ENCODE peak calls at places on chromosomes 2 and 18, in six cellular contexts. Q, H, M, R, Y and L are unnamed samples.

GRCh38 chr2:45241061-45241561 is 231.9 kb upstream of the SIX2 start:
- DNase-seq in Y (no peak), Q (no peak), R (peak), M (no peak), H (peak), L (peak)

GRCh38 chr2:38492042-38492615 is 110.6 kb downstream of the HNRNPLL start:
- DNase-seq in R (no peak), Y (no peak), Q (no peak), M (no peak), H (no peak), L (no peak)

GRCh38 chr2:70977605-70978205 is 725 bp upstream of the ANKRD53 start:
- DNase-seq in H (peak), Q (no peak), R (peak), M (no peak), Y (no peak), L (no peak)

GRCh38 chr2:10700078-10700803 is 10.5 kb upstream of the NOL10 start:
- DNase-seq in Y (no peak), H (no peak), R (no peak), M (no peak), Q (no peak), L (no peak)

GRCh38 chr18:74116628-74117554 is 30.7 kb downstream of the FBXO15 start:
- DNase-seq in M (peak), R (peak), H (peak), Y (no peak), Q (no peak), L (no peak)

GRCh38 chr18:48068916-48069445 is 138.5 kb upstream of the SMAD2 start:
- DNase-seq in R (no peak), Q (no peak), Y (no peak), H (no peak), M (no peak), L (no peak)

GRCh38 chr2:163077241-163077640 is 238.7 kb upstream of the KCNH7 start:
- DNase-seq in Q (no peak), R (no peak), M (no peak), H (no peak), Y (no peak), L (no peak)

GRCh38 chr18:58218111-58218510 is 174.1 kb downstream of the NEDD4L start:
- DNase-seq in Q (no peak), M (no peak), R (peak), H (peak), Y (no peak), L (no peak)

GRCh38 chr18:23872701-23873550 is 141.6 kb upstream of the TTC39C start:
- DNase-seq in Q (no peak), Y (no peak), H (no peak), R (no peak), M (no peak), L (no peak)

GRCh38 chr2:41962912-41963652 is 84.7 kb upstream of the PKDCC start:
- DNase-seq in R (no peak), M (no peak), Q (no peak), Y (no peak), H (no peak), L (no peak)

GRCh38 chr2:177556134-177556533 is 163.6 kb downstream of the AGPS start:
- DNase-seq in M (no peak), Y (no peak), R (no peak), Q (no peak), H (peak), L (no peak)

GRCh38 chr18:21051615-21052014 is 60.0 kb downstream of the ROCK1 start:
- DNase-seq in H (no peak), Q (no peak), R (peak), M (no peak), Y (no peak), L (no peak)

DNA sequence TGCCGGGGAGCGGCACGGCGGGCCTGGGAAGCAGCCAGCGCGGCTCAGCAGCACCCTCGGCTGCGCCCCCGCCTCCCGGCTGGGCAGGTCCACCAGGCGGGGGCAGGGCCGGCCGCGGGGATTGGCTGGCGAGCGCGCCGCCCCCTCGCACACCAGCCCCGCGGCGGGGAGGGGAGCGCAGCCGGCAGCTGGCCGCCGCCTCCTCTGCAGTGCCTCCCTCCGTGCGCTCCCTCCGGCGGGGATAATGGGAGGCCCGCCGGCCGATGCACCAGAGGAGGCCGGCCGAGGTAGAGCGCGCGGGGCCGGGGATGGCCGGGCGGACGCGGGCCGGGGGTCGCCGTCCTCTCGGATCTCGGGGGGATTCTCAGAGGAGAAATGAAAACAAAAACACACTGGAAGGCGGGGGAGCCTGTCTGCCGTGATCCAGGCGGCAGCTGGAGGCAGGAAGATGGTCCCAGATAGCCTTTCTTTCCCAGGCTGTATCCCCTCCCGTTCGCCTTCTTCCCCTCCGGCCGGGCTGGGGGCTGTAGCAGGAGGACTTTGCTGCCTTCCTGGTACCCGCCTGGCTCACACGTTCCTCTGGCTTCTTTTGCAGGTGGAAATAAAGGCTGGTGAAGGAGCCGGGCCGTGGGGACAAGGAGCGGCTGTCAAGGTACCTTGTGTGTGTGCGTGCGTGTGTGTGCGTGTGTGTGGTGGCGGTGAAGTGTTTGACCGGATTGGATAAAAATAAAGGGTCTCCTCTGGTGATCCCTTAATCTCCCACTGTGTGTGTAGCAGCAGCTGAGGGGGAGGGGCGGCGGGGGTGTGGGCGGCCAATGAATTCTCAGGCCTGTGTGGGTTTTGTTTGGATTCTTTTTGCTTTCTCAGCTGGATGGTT is 18.0 kb downstream of the TET3 start:
- DNase-seq in H (peak), M (peak), Q (peak), Y (no peak), R (peak), L (no peak)
- TF ChIP-seq CTCF in H (no peak), M (no peak), Q (no peak), Y (no peak), R (no peak), L (no peak)

GRCh38 chr18:37524139-37524538 is 41.5 kb downstream of the CELF4 start:
- DNase-seq in Y (no peak), R (no peak), M (no peak), Q (no peak), H (no peak), L (no peak)

GRCh38 chr18:37521500-37522465 is 43.8 kb downstream of the CELF4 start:
- DNase-seq in R (no peak), M (no peak), Y (no peak), H (no peak), Q (no peak), L (no peak)

GRCh38 chr18:37525302-37525585 is 40.4 kb downstream of the CELF4 start:
- DNase-seq in Q (no peak), H (no peak), M (no peak), R (no peak), Y (no peak), L (no peak)

GRCh38 chr18:37520508-37520907 is 45.1 kb downstream of the CELF4 start:
- DNase-seq in R (no peak), H (no peak), M (no peak), Y (no peak), Q (no peak), L (no peak)

GRCh38 chr18:37524546-37525301 is 40.9 kb downstream of the CELF4 start:
- DNase-seq in R (no peak), Q (no peak), H (no peak), M (peak), Y (no peak), L (no peak)
- H3K4me3 ChIP-seq in R (no peak), Q (no peak), H (no peak), M (peak), Y (no peak), L (no peak)

GRCh38 chr18:80023173-80023572 is 11.1 kb upstream of the RBFA start:
- DNase-seq in Q (no peak), M (no peak), H (no peak), R (no peak), Y (no peak), L (no peak)
- TF ChIP-seq CTCF in Q (peak), M (peak), H (peak), R (peak), Y (no peak), L (peak)

GRCh38 chr2:32427672-32428622 is 71.1 kb downstream of the BIRC6 start:
- DNase-seq in M (peak), H (no peak), R (peak), Y (no peak), Q (no peak), L (no peak)
- H3K4me3 ChIP-seq in M (no peak), H (no peak), R (no peak), Y (no peak), Q (no peak), L (no peak)

GRCh38 chr2:217919781-217920351 is 82.9 kb downstream of the TNS1 start:
- DNase-seq in R (peak), Q (no peak), M (no peak), H (peak), Y (no peak), L (peak)

GRCh38 chr2:217919204-217919603 is 83.6 kb downstream of the TNS1 start:
- DNase-seq in R (no peak), Y (no peak), Q (no peak), M (no peak), H (no peak), L (no peak)

GRCh38 chr2:217916504-217917254 is 86.1 kb downstream of the TNS1 start:
- DNase-seq in H (no peak), Q (peak), R (no peak), Y (no peak), M (no peak), L (no peak)

GRCh38 chr2:217920879-217921603 is 81.8 kb downstream of the TNS1 start:
- DNase-seq in Q (no peak), R (no peak), Y (no peak), M (peak), H (peak), L (no peak)

GRCh38 chr2:217918220-217919024 is 84.4 kb downstream of the TNS1 start:
- DNase-seq in R (no peak), Q (no peak), M (no peak), H (peak), Y (no peak), L (no peak)
- TF ChIP-seq CTCF in R (peak), Q (peak), M (no peak), H (peak), Y (no peak), L (peak)

GRCh38 chr2:181779288-181779871 is 99.1 kb upstream of the NEUROD1 start:
- DNase-seq in H (no peak), M (no peak), Q (no peak), R (no peak), Y (no peak), L (no peak)

GRCh38 chr2:181782630-181783029 is 102.3 kb upstream of the NEUROD1 start:
- DNase-seq in Q (no peak), M (no peak), H (no peak), R (no peak), Y (no peak), L (no peak)

GRCh38 chr2:181781082-181781786 is 100.9 kb upstream of the NEUROD1 start:
- DNase-seq in M (no peak), R (no peak), Q (no peak), Y (no peak), H (no peak), L (no peak)

GRCh38 chr2:181778621-181779195 is 98.4 kb upstream of the NEUROD1 start:
- DNase-seq in Y (no peak), H (no peak), M (no peak), Q (no peak), R (no peak), L (no peak)

DNA sequence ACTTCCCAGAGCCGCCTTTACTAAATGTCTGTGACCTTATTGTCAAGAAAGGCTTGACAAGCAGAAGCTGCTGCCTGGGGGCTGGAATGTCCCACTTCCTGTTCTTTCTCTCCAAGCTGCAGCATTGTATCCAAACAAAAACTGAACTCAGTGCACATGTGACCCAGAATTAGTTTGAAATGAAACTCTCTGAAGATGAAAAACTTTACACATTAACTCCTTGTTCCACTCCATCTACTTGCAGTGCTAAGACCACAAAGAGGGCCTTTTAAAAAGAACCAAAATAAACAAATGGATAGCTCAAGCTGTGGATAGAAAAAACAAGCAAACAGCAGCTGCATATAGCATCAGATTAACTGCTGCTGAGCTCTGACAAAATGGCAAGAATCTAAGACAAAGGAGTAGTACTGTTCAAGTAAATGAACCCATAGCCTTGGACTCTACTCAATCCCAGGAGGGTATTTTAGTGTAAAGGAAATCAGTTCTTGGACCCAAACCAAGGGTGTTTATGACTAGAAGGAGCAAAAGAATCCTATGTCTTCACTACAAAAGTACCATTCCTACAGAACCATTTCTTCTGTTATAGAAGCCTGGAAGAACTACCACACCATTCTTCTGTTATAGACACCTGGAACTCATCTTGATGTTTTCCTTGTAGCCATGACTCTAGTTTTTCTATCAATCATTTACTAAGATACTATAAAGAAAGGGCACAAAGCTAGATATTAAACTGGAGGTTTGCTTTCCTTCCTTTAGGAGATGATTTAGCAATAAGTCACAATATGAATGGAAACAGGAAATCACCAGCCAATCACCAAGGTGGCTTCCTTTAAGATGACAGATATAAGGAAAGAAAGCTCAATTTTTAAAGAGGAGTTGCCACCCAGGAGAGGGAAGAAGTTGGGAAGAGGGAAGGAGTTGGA is 100.1 kb upstream of the NEUROD1 start:
- DNase-seq in Y (no peak), H (peak), Q (no peak), M (no peak), R (no peak), L (no peak)
- H3K4me3 ChIP-seq in Y (no peak), H (no peak), Q (no peak), M (no peak), R (no peak), L (no peak)

DNA sequence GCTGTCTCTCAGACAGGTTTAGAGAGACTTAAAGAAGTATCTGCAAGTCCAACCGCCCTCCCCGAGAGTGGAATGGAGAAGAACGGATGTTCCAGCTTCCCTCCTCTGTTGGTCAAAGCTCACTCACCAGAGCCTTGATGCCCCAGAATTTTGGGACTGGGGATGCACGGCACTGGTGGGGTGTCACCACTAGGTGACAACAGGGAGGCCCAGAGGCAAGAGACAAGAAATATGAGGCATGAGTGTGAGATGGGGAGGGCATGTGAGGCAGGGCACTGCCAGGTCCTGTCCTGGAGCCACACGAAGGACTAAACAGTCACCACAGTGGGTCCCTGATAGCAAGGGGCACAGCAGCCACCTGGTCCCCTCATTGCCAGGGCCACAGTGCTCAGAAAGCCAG is 35.1 kb upstream of the SH3BP4 start:
- DNase-seq in M (no peak), R (no peak), Q (no peak), H (no peak), Y (no peak), L (no peak)
- TF ChIP-seq CTCF in M (no peak), R (no peak), Q (no peak), H (no peak), Y (no peak), L (no peak)

GRCh38 chr2:189440947-189441708 is at the start of gene WDR75:
- DNase-seq in H (peak), M (peak), Y (peak), Q (peak), R (peak), L (peak)
- H3K4me3 ChIP-seq in H (peak), M (peak), Y (peak), Q (peak), R (peak), L (peak)